ENCODE peak calls at places on chromosome 13, in eight cellular contexts. R, J, G, H, X, F, S and A are unnamed samples.

GRCh38 chr13:31951215-31951678 is 80.3 kb upstream of the FRY start:
- DNase-seq in R (no peak), J (peak; percentile 95), G (peak; percentile 91), H (no peak), X (no peak), F (no peak), S (peak; percentile 64), A (no peak)

GRCh38 chr13:101785858-101786257 is 333.4 kb downstream of the ITGBL1 start:
- DNase-seq in R (peak; percentile 33), J (no peak), G (no peak), H (no peak), X (no peak), F (peak; percentile 10), S (no peak), A (no peak)

GRCh38 chr13:42985312-42986175 is 6.5 kb downstream of the EPSTI1 start:
- DNase-seq in R (no peak), J (no peak), G (no peak), H (peak; percentile 19), X (no peak), F (no peak), S (peak; percentile 46), A (no peak)

GRCh38 chr13:31927219-31927653 is 104.3 kb upstream of the FRY start:
- DNase-seq in R (no peak), J (peak; percentile 38), G (no peak), H (no peak), X (no peak), F (no peak), S (peak; percentile 40), A (no peak)

GRCh38 chr13:107807306-107808073 is 407.8 kb downstream of the LIG4 start:
- DNase-seq in R (no peak), J (no peak), G (no peak), H (no peak), X (no peak), F (no peak), S (no peak), A (no peak)

GRCh38 chr13:31035162-31035951 is 102.9 kb downstream of the TEX26 start:
- DNase-seq in R (no peak), J (no peak), G (no peak), H (no peak), X (no peak), F (no peak), S (no peak), A (no peak)

GRCh38 chr13:91520952-91521351 is 122.5 kb downstream of the GPC5 start:
- DNase-seq in R (no peak), J (no peak), G (no peak), H (no peak), X (no peak), F (no peak), S (no peak), A (no peak)

GRCh38 chr13:30466841-30467252 is 1.1 kb upstream of the HMGB1 start:
- DNase-seq in R (no peak), J (no peak), G (no peak), H (no peak), X (no peak), F (no peak), S (no peak), A (no peak)

GRCh38 chr13:85500716-85501256 is 298.4 kb downstream of the SLITRK6 start:
- DNase-seq in R (no peak), J (no peak), G (no peak), H (no peak), X (no peak), F (no peak), S (no peak), A (no peak)

GRCh38 chr13:42445354-42445753 is 128.6 kb upstream of the TNFSF11 start:
- DNase-seq in R (no peak), J (no peak), G (no peak), H (no peak), X (no peak), F (no peak), S (no peak), A (no peak)

GRCh38 chr13:40984670-40985366 is 34.3 kb downstream of the ELF1 start:
- DNase-seq in R (no peak), J (no peak), G (no peak), H (no peak), X (no peak), F (no peak), S (no peak), A (no peak)

GRCh38 chr13:106109391-106109791 is 426.1 kb downstream of the EFNB2 start:
- DNase-seq in R (no peak), J (no peak), G (no peak), H (no peak), X (no peak), F (no peak), S (no peak), A (no peak)

GRCh38 chr13:73421310-73421912 is 362.6 kb downstream of the KLF5 start:
- DNase-seq in R (no peak), J (no peak), G (no peak), H (peak; percentile 66), X (no peak), F (peak; percentile 92), S (peak; percentile 88), A (no peak)

GRCh38 chr13:76708138-76708537 is 178.1 kb downstream of the KCTD12 start:
- DNase-seq in R (no peak), J (no peak), G (no peak), H (no peak), X (no peak), F (no peak), S (no peak), A (no peak)

DNA sequence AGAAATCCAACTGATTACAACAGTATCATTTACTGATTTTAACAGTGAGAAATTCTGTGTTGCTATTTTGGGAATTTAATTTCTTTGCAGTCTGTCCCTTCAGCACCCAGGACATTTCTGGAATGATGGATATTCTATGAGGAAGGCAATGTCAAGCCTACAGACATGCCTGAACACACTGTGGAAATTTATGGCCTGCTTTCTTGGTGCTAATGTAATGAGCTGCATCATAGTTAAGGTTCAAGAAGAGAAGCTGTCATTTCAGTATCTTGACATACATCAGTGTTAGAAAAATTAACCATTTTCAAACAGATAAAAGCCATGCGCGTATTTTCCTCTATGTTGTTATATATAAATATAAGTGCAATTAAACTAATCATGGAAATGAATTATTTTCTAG is 87.6 kb downstream of the SLITRK1 start:
- DNase-seq in R (no peak), J (no peak), G (no peak), H (no peak), X (no peak), F (no peak), S (no peak), A (no peak)
- TF ChIP-seq POLR2AphosphoS5 in R (no peak), J (no peak), G (no peak), H (no peak), X (no peak), F (no peak), S (no peak), A (no peak)

GRCh38 chr13:110290153-110290552 is 16.8 kb downstream of the COL4A1 start:
- DNase-seq in R (no peak), J (no peak), G (no peak), H (no peak), X (no peak), F (no peak), S (no peak), A (no peak)

GRCh38 chr13:110289661-110290060 is 17.3 kb downstream of the COL4A1 start:
- DNase-seq in R (no peak), J (no peak), G (no peak), H (no peak), X (no peak), F (no peak), S (no peak), A (no peak)

GRCh38 chr13:110289174-110289573 is 17.8 kb downstream of the COL4A1 start:
- DNase-seq in R (no peak), J (no peak), G (no peak), H (no peak), X (no peak), F (no peak), S (no peak), A (no peak)

GRCh38 chr13:110291286-110291685 is 15.7 kb downstream of the COL4A1 start:
- DNase-seq in R (no peak), J (no peak), G (no peak), H (no peak), X (no peak), F (no peak), S (no peak), A (no peak)

GRCh38 chr13:110290811-110291210 is 16.1 kb downstream of the COL4A1 start:
- DNase-seq in R (no peak), J (no peak), G (no peak), H (no peak), X (no peak), F (no peak), S (no peak), A (no peak)
- H3K9me3 ChIP-seq in R (no peaks in the 10 kb centered on the region), J (no peaks in the 10 kb centered on the region), G (no peaks in the 10 kb centered on the region), H (no peaks in the 10 kb centered on the region), X (no peaks in the 10 kb centered on the region), F (no peaks in the 10 kb centered on the region), S (no peaks in the 10 kb centered on the region), A (no peaks in the 10 kb centered on the region)

GRCh38 chr13:26037302-26037701 is 14.5 kb downstream of the SHISA2 start:
- DNase-seq in R (peak; percentile 69), J (no peak), G (no peak), H (no peak), X (no peak), F (peak; percentile 23), S (no peak), A (no peak)
- TF ChIP-seq CTCF in R (peak; percentile 90), J (peak; percentile 17), G (no peak), H (no peak), X (peak; percentile 27), F (no peak), S (peak; percentile 19), A (no peak)

DNA sequence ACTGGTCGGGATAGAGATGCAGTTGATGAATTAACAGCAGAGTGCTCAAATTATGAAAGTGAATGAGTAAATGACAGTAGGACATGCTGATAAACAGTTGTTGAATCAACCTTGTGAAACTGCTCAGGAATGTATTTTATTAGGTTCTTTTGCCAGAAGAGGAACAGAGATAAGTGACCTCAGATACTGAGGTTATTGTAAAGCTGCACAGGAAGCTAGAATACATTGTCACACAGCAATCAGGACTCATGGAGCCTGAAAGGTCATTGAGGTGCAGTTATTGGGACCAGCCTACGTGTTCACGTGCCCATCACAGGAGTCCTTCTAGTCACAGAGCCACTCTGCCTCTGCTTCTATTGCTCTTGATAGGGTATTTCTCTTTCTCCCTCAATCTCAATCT is 47.5 kb upstream of the MED4 start:
- DNase-seq in R (no peak), J (no peak), G (no peak), H (no peak), X (no peak), F (no peak), S (no peak), A (no peak)
- TF ChIP-seq POLR2AphosphoS5 in R (no peak), J (no peak), G (no peak), H (no peak), X (no peak), F (no peak), S (no peak), A (no peak)

DNA sequence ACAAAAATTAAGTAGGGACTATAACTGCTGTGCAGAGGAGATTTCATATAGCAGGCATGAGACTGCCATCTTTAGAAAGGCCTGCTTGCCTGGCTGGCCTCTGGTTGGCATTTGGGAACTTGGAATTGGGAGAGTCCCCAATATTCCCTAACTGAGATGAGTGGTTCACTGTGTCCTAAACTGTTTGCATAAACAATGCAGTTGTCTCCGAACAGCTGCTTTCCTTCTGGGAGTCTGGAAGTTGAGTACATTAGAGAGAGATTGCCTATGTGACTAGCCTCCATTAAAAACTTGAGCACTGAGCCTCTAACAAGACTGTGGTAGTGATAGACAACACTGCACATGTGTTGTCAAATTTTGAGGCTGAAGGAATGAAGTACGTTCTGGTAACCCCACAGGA is 47.4 kb downstream of the STOML3 start:
- DNase-seq in R (no peak), J (no peak), G (no peak), H (no peak), X (no peak), F (no peak), S (no peak), A (no peak)
- H3K9me3 ChIP-seq in R (no peaks in the 10 kb centered on the region), J (no peaks in the 10 kb centered on the region), G (no peaks in the 10 kb centered on the region), H (no peaks in the 10 kb centered on the region), X (no peaks in the 10 kb centered on the region), F (no peaks in the 10 kb centered on the region), S (no peaks in the 10 kb centered on the region), A (no peaks in the 10 kb centered on the region)